ENCODE peak calls at places on chromosome 2, in five cellular contexts. X is K562, G is H1, Y is IMR-90, Q is HepG2. S is an unnamed sample.

GRCh38 chr2:40299173-40299572 is 152.7 kb downstream of the SLC8A1 start:
- DNase-seq in Y (no peak), X (no peak), G (no peak), Q (no peak), S (no peak)

GRCh38 chr2:160440888-160441287 is 52.7 kb downstream of the RBMS1 start:
- DNase-seq in Q (no peak), Y (no peak), G (no peak), X (no peak), S (no peak)

GRCh38 chr2:233379441-233379840 is 25.1 kb downstream of the DGKD start:
- DNase-seq in G (no peak), X (no peak), Q (no peak), Y (no peak), S (no peak)

GRCh38 chr2:119748135-119748534 is 11.6 kb upstream of the PTPN4 start:
- DNase-seq in G (peak; percentile 36), X (no peak), Q (no peak), Y (no peak), S (no peak)

GRCh38 chr2:375947-376307 is 88.0 kb upstream of the ALKAL2 start:
- DNase-seq in Y (no peak), X (no peak), Q (no peak), G (no peak), S (no peak)

GRCh38 chr2:10977003-10977402 is 65.3 kb downstream of the KCNF1 start:
- DNase-seq in G (no peak), X (no peak), Y (peak; percentile 24), Q (no peak), S (no peak)

GRCh38 chr2:233799087-233799665 is 21.0 kb downstream of the MROH2A start:
- DNase-seq in X (no peak), Y (no peak), Q (no peak), G (peak; percentile 39), S (no peak)

GRCh38 chr2:237298323-237299118 is 115.4 kb downstream of the COL6A3 start:
- DNase-seq in Y (peak; percentile 58), X (no peak), G (no peak), Q (peak; percentile 51), S (peak; percentile 28)

GRCh38 chr2:217905395-217905794 is 97.4 kb downstream of the TNS1 start:
- DNase-seq in Y (no peak), G (no peak), Q (no peak), X (no peak), S (no peak)

GRCh38 chr2:241852116-241852980 is 6.3 kb downstream of the PDCD1 start:
- DNase-seq in G (peak; percentile 42), X (no peak), Y (no peak), Q (no peak), S (no peak)

GRCh38 chr2:137467246-137467862 is 496.9 kb upstream of the HNMT start:
- DNase-seq in Y (no peak), Q (peak; percentile 23), X (peak; percentile 14), G (peak; percentile 75), S (peak; percentile 3)

GRCh38 chr2:235960716-235961640 is 207.2 kb downstream of the GBX2 start:
- DNase-seq in X (no peak), Y (no peak), Q (no peak), G (no peak), S (no peak)

GRCh38 chr2:181036848-181037603 is 56.6 kb downstream of the UBE2E3 start:
- DNase-seq in Q (no peak), Y (peak; percentile 80), X (no peak), G (no peak), S (no peak)

GRCh38 chr2:1742680-1743395 is 1.5 kb downstream of the PXDN start:
- DNase-seq in X (no peak), Q (no peak), G (peak; percentile 83), Y (peak; percentile 90), S (peak; percentile 67)

GRCh38 chr2:107570876-107571275 is 255.8 kb upstream of the RGPD4 start:
- DNase-seq in G (no peak), Q (no peak), X (no peak), Y (no peak), S (no peak)

GRCh38 chr2:159211447-159212396 is 74.8 kb downstream of the WDSUB1 start:
- DNase-seq in G (peak; percentile 60), Y (peak; percentile 25), Q (peak; percentile 67), X (no peak), S (no peak)

GRCh38 chr2:240250985-240251847 is 110.8 kb upstream of the OTOS start:
- DNase-seq in Q (peak; percentile 94), Y (peak; percentile 89), X (peak; percentile 86), G (no peak), S (peak; percentile 84)

GRCh38 chr2:190891370-190891769 is 10.7 kb downstream of the GLS start:
- DNase-seq in G (no peak), X (no peak), Q (no peak), Y (no peak), S (no peak)

GRCh38 chr2:75288760-75289159 is 89.4 kb upstream of the TACR1 start:
- DNase-seq in X (no peak), G (no peak), Y (no peak), Q (no peak), S (no peak)

GRCh38 chr2:58137856-58138255 is 91.2 kb downstream of the VRK2 start:
- DNase-seq in X (no peak), Y (no peak), G (no peak), Q (no peak), S (no peak)

GRCh38 chr2:237673130-237673921 is 45.9 kb downstream of the LRRFIP1 start:
- DNase-seq in Y (peak; percentile 75), Q (peak; percentile 74), X (peak; percentile 48), G (no peak), S (peak; percentile 76)

GRCh38 chr2:44949329-44950151 is 8.0 kb downstream of the SIX3 start:
- DNase-seq in G (peak; percentile 83), Y (peak; percentile 12), X (no peak), Q (no peak), S (no peak)

GRCh38 chr2:68799138-68799537 is 64.5 kb downstream of the ARHGAP25 start:
- DNase-seq in G (no peak), Y (no peak), Q (no peak), X (no peak), S (no peak)

GRCh38 chr2:146874260-146874658 is 970.6 kb upstream of the ACVR2A start:
- DNase-seq in Q (no peak), X (no peak), G (no peak), Y (no peak), S (no peak)

DNA sequence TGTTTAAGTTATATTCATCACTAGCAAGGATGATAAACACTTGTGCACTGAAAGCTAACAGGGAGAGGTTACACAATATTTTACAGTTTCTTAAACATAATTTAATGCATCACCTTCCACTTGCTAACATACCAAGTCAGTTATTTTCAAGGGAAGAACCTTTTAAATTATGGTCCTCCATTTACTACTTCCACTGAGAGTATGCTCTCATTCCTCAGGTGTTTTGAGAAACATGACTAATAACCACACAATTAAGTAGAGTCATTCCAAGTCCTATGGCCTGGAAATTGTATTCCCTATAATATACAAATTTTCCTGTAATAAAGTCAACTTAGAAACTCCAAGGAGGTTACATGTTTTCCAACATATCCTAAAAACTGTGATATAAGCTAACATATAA is 152.3 kb upstream of the STON1 start:
- DNase-seq in G (no peak), X (no peak), Y (no peak), Q (no peak), S (no peak)
- TF ChIP-seq MAFK in G (no peak), X (no peak), Y (no peak), Q (no peak), S (no peak)

GRCh38 chr2:161994766-161995165 is 79.2 kb downstream of the DPP4 start:
- DNase-seq in Y (no peak), X (no peak), G (no peak), Q (no peak), S (no peak)

GRCh38 chr2:161990036-161990435 is 84.0 kb downstream of the DPP4 start:
- DNase-seq in Q (no peak), Y (no peak), X (no peak), G (no peak), S (no peak)

GRCh38 chr2:161991991-161992390 is 82.0 kb downstream of the DPP4 start:
- DNase-seq in Y (peak; percentile 37), X (no peak), Q (no peak), G (no peak), S (no peak)

GRCh38 chr2:161990741-161991140 is 83.3 kb downstream of the DPP4 start:
- DNase-seq in Q (peak; percentile 62), X (no peak), G (no peak), Y (peak; percentile 96), S (peak; percentile 32)

GRCh38 chr2:161992526-161992925 is 81.5 kb downstream of the DPP4 start:
- DNase-seq in Q (no peak), X (no peak), G (no peak), Y (no peak), S (no peak)
- TF ChIP-seq MAFK in Q (no peak), X (no peak), G (no peak), Y (no peak), S (no peak)

GRCh38 chr2:43707255-43707654 is 31.0 kb upstream of the C1GALT1C1L start:
- DNase-seq in Q (no peak), G (no peak), Y (peak; percentile 87), X (peak; percentile 25), S (peak; percentile 37)
- TF ChIP-seq MAFK in Q (no peak), G (no peak), Y (no peak), X (no peak), S (no peak)

GRCh38 chr2:100948965-100949364 is 53.1 kb upstream of the RPL31 start:
- DNase-seq in X (no peak), G (no peak), Y (no peak), Q (no peak), S (no peak)
- TF ChIP-seq MAFK in X (no peak), G (no peak), Y (no peak), Q (no peak), S (no peak)

GRCh38 chr2:96923201-96923600 is 53.3 kb upstream of the SEMA4C start:
- DNase-seq in X (no peak), Y (no peak), Q (no peak), G (no peak), S (no peak)

GRCh38 chr2:96926236-96926635 is 56.4 kb upstream of the SEMA4C start:
- DNase-seq in X (no peak), Q (no peak), G (no peak), Y (no peak), S (no peak)

GRCh38 chr2:96926791-96927190 is 56.9 kb upstream of the SEMA4C start:
- DNase-seq in Y (no peak), G (no peak), X (no peak), Q (no peak), S (no peak)

GRCh38 chr2:96923810-96924774 is 54.2 kb upstream of the SEMA4C start:
- DNase-seq in X (peak; percentile 83), G (no peak), Y (no peak), Q (no peak), S (no peak)

GRCh38 chr2:96924775-96925747 is 55.2 kb upstream of the SEMA4C start:
- DNase-seq in Y (no peak), Q (no peak), G (no peak), X (no peak), S (no peak)
- TF ChIP-seq MAFK in Y (no peak), Q (no peak), G (no peak), X (no peak), S (no peak)

GRCh38 chr2:85926931-85927527 is 38.2 kb upstream of the ST3GAL5 start:
- DNase-seq in X (no peak), G (no peak), Y (no peak), Q (no peak), S (no peak)
- TF ChIP-seq MAFK in X (no peak), G (no peak), Y (no peak), Q (no peak), S (no peak)

GRCh38 chr2:232315923-232316299 is 62.6 kb upstream of the ALPP start:
- DNase-seq in G (no peak), Q (no peak), X (no peak), Y (no peak), S (no peak)
- TF ChIP-seq MAFK in G (no peak), Q (no peak), X (no peak), Y (no peak), S (no peak)